ENCODE peak calls at places on chromosomes 6 and 20, in four cellular contexts. One of them, this sample, is unnamed.

GRCh38 chr20:5191829-5192569 is 65.2 kb downstream of the CDS2 start:
- DNase-seq in CD4-positive, alpha-beta memory T cell: peak; percentile 61
- DNase-seq in Peyer's patch: no peak
- DNase-seq in CD8-positive, alpha-beta memory T cell: no peak
- DNase-seq in this sample: peak; percentile 78

GRCh38 chr6:34301408-34301807 is 52.6 kb upstream of the SMIM29 start:
- DNase-seq in CD4-positive, alpha-beta memory T cell: no peak
- DNase-seq in Peyer's patch: no peak
- DNase-seq in CD8-positive, alpha-beta memory T cell: no peak
- DNase-seq in this sample: no peak

GRCh38 chr6:41028618-41029486 is 10.2 kb downstream of the UNC5CL start:
- DNase-seq in CD4-positive, alpha-beta memory T cell: no peak
- DNase-seq in Peyer's patch: no peak
- DNase-seq in CD8-positive, alpha-beta memory T cell: no peak
- DNase-seq in this sample: no peak

GRCh38 chr6:161111256-161111655 is 119.7 kb downstream of the MAP3K4 start:
- DNase-seq in CD4-positive, alpha-beta memory T cell: peak; percentile 50
- DNase-seq in Peyer's patch: no peak
- DNase-seq in CD8-positive, alpha-beta memory T cell: no peak
- DNase-seq in this sample: no peak

GRCh38 chr20:44215125-44215524 is 4.6 kb upstream of the OSER1 start:
- DNase-seq in CD4-positive, alpha-beta memory T cell: peak; percentile 73
- DNase-seq in Peyer's patch: peak; percentile 68
- DNase-seq in CD8-positive, alpha-beta memory T cell: peak; percentile 57
- DNase-seq in this sample: peak; percentile 44

GRCh38 chr6:130018292-130018829 is at the start of gene L3MBTL3:
- DNase-seq in CD4-positive, alpha-beta memory T cell: peak; percentile 87
- DNase-seq in Peyer's patch: peak; percentile 79
- DNase-seq in CD8-positive, alpha-beta memory T cell: peak; percentile 77
- DNase-seq in this sample: peak; percentile 70

GRCh38 chr6:104462811-104463599 is 396.7 kb downstream of the HACE1 start:
- DNase-seq in CD4-positive, alpha-beta memory T cell: no peak
- DNase-seq in Peyer's patch: no peak
- DNase-seq in CD8-positive, alpha-beta memory T cell: no peak
- DNase-seq in this sample: no peak

GRCh38 chr6:25482996-25483395 is 169.0 kb upstream of the SCGN start:
- DNase-seq in CD4-positive, alpha-beta memory T cell: no peak
- DNase-seq in Peyer's patch: no peak
- DNase-seq in CD8-positive, alpha-beta memory T cell: no peak
- DNase-seq in this sample: no peak

GRCh38 chr6:53659458-53659857 is 6.1 kb downstream of the KLHL31 start:
- DNase-seq in CD4-positive, alpha-beta memory T cell: no peak
- DNase-seq in Peyer's patch: no peak
- DNase-seq in CD8-positive, alpha-beta memory T cell: no peak
- DNase-seq in this sample: peak; percentile 49

GRCh38 chr6:101761124-101761601 is 367.7 kb downstream of the GRIK2 start:
- DNase-seq in CD4-positive, alpha-beta memory T cell: no peak
- DNase-seq in Peyer's patch: no peak
- DNase-seq in CD8-positive, alpha-beta memory T cell: no peak
- DNase-seq in this sample: peak; percentile 64

GRCh38 chr6:164207024-164207423 is 792.5 kb downstream of the QKI start:
- DNase-seq in CD4-positive, alpha-beta memory T cell: no peak
- DNase-seq in Peyer's patch: no peak
- DNase-seq in CD8-positive, alpha-beta memory T cell: no peak
- DNase-seq in this sample: no peak

GRCh38 chr6:148383658-148384417 is 41.2 kb downstream of the SASH1 start:
- DNase-seq in CD4-positive, alpha-beta memory T cell: no peak
- DNase-seq in Peyer's patch: no peak
- DNase-seq in CD8-positive, alpha-beta memory T cell: no peak
- DNase-seq in this sample: no peak

GRCh38 chr6:162389353-162390085 is 338.0 kb downstream of the PRKN start:
- DNase-seq in CD4-positive, alpha-beta memory T cell: no peak
- DNase-seq in Peyer's patch: no peak
- DNase-seq in CD8-positive, alpha-beta memory T cell: no peak
- DNase-seq in this sample: no peak

GRCh38 chr20:57205625-57206219 is 60.7 kb downstream of the BMP7 start:
- DNase-seq in CD4-positive, alpha-beta memory T cell: no peak
- DNase-seq in Peyer's patch: no peak
- DNase-seq in CD8-positive, alpha-beta memory T cell: no peak
- DNase-seq in this sample: peak; percentile 78

GRCh38 chr20:31573555-31574295 is 31.4 kb upstream of the ID1 start:
- DNase-seq in CD4-positive, alpha-beta memory T cell: no peak
- DNase-seq in Peyer's patch: peak; percentile 51
- DNase-seq in CD8-positive, alpha-beta memory T cell: no peak
- DNase-seq in this sample: no peak

GRCh38 chr6:163427498-163428254 is 13.2 kb downstream of the QKI start:
- DNase-seq in CD4-positive, alpha-beta memory T cell: peak; percentile 21
- DNase-seq in Peyer's patch: no peak
- DNase-seq in CD8-positive, alpha-beta memory T cell: no peak
- DNase-seq in this sample: peak; percentile 62

GRCh38 chr6:31586596-31586995 is 519 bp downstream of the LST1 start:
- DNase-seq in CD4-positive, alpha-beta memory T cell: peak; percentile 50
- DNase-seq in Peyer's patch: no peak
- DNase-seq in CD8-positive, alpha-beta memory T cell: peak; percentile 33
- DNase-seq in this sample: no peak

GRCh38 chr20:33561981-33562601 is 72.2 kb downstream of the CBFA2T2 start:
- DNase-seq in CD4-positive, alpha-beta memory T cell: no peak
- DNase-seq in Peyer's patch: peak; percentile 61
- DNase-seq in CD8-positive, alpha-beta memory T cell: no peak
- DNase-seq in this sample: peak; percentile 83

GRCh38 chr20:38610521-38610920 is 8.9 kb downstream of the ARHGAP40 start:
- DNase-seq in CD4-positive, alpha-beta memory T cell: no peak
- DNase-seq in Peyer's patch: no peak
- DNase-seq in CD8-positive, alpha-beta memory T cell: no peak
- DNase-seq in this sample: peak; percentile 81

GRCh38 chr6:100134703-100135102 is 140.7 kb upstream of the MCHR2 start:
- DNase-seq in CD4-positive, alpha-beta memory T cell: no peak
- DNase-seq in Peyer's patch: no peak
- DNase-seq in CD8-positive, alpha-beta memory T cell: no peak
- DNase-seq in this sample: peak; percentile 13

GRCh38 chr20:63057133-63058117 is 50.7 kb upstream of the BHLHE23 start:
- DNase-seq in CD4-positive, alpha-beta memory T cell: no peak
- DNase-seq in Peyer's patch: no peak
- DNase-seq in CD8-positive, alpha-beta memory T cell: no peak
- DNase-seq in this sample: peak; percentile 48

GRCh38 chr6:116535109-116535508 is 10.4 kb downstream of the TRAPPC3L start:
- DNase-seq in CD4-positive, alpha-beta memory T cell: no peak
- DNase-seq in Peyer's patch: no peak
- DNase-seq in CD8-positive, alpha-beta memory T cell: no peak
- DNase-seq in this sample: no peak

GRCh38 chr20:24160563-24161355 is 172.2 kb upstream of the GGTLC1 start:
- DNase-seq in CD4-positive, alpha-beta memory T cell: no peak
- DNase-seq in Peyer's patch: no peak
- DNase-seq in CD8-positive, alpha-beta memory T cell: no peak
- DNase-seq in this sample: no peak

GRCh38 chr6:71473908-71474307 is 185.3 kb downstream of the OGFRL1 start:
- DNase-seq in CD4-positive, alpha-beta memory T cell: no peak
- DNase-seq in Peyer's patch: no peak
- DNase-seq in CD8-positive, alpha-beta memory T cell: no peak
- DNase-seq in this sample: peak; percentile 74

GRCh38 chr6:26156850-26157149 is 69.6 kb downstream of the HFE start:
- DNase-seq in CD4-positive, alpha-beta memory T cell: no peak
- DNase-seq in Peyer's patch: no peak
- DNase-seq in CD8-positive, alpha-beta memory T cell: no peak
- DNase-seq in this sample: no peak

GRCh38 chr6:169250660-169251059 is 3.0 kb downstream of the THBS2 start:
- DNase-seq in CD4-positive, alpha-beta memory T cell: no peak
- DNase-seq in Peyer's patch: peak; percentile 41
- DNase-seq in CD8-positive, alpha-beta memory T cell: no peak
- DNase-seq in this sample: peak; percentile 90

GRCh38 chr20:59821788-59822187 is 111.6 kb downstream of the SYCP2 start:
- DNase-seq in CD4-positive, alpha-beta memory T cell: no peak
- DNase-seq in Peyer's patch: no peak
- DNase-seq in CD8-positive, alpha-beta memory T cell: no peak
- DNase-seq in this sample: no peak

GRCh38 chr6:52420668-52421358 is 671 bp downstream of the EFHC1 start:
- DNase-seq in CD4-positive, alpha-beta memory T cell: no peak
- DNase-seq in Peyer's patch: no peak
- DNase-seq in CD8-positive, alpha-beta memory T cell: no peak
- DNase-seq in this sample: peak; percentile 29

GRCh38 chr20:44832724-44833123 is 22.4 kb upstream of the RIMS4 start:
- DNase-seq in CD4-positive, alpha-beta memory T cell: no peak
- DNase-seq in Peyer's patch: no peak
- DNase-seq in CD8-positive, alpha-beta memory T cell: no peak
- DNase-seq in this sample: peak; percentile 30

GRCh38 chr6:7058250-7058923 is 49.4 kb upstream of the RREB1 start:
- DNase-seq in CD4-positive, alpha-beta memory T cell: no peak
- DNase-seq in Peyer's patch: no peak
- DNase-seq in CD8-positive, alpha-beta memory T cell: no peak
- DNase-seq in this sample: peak; percentile 99

GRCh38 chr6:132790450-132790849 is 8.0 kb downstream of the SLC18B1 start:
- DNase-seq in CD4-positive, alpha-beta memory T cell: no peak
- DNase-seq in Peyer's patch: no peak
- DNase-seq in CD8-positive, alpha-beta memory T cell: no peak
- DNase-seq in this sample: no peak

GRCh38 chr20:47318596-47319516 is 37.6 kb downstream of the ZMYND8 start:
- DNase-seq in CD4-positive, alpha-beta memory T cell: no peak
- DNase-seq in Peyer's patch: peak; percentile 85
- DNase-seq in CD8-positive, alpha-beta memory T cell: no peak
- DNase-seq in this sample: no peak

GRCh38 chr6:63319911-63320310 is at the start of gene LGSN:
- DNase-seq in CD4-positive, alpha-beta memory T cell: no peak
- DNase-seq in Peyer's patch: no peak
- DNase-seq in CD8-positive, alpha-beta memory T cell: no peak
- DNase-seq in this sample: no peak

GRCh38 chr6:129890164-129890563 is 29.0 kb upstream of the TMEM244 start:
- DNase-seq in CD4-positive, alpha-beta memory T cell: no peak
- DNase-seq in Peyer's patch: no peak
- DNase-seq in CD8-positive, alpha-beta memory T cell: no peak
- DNase-seq in this sample: peak; percentile 97

GRCh38 chr6:149454405-149454848 is 30.4 kb downstream of the ZC3H12D start:
- DNase-seq in CD4-positive, alpha-beta memory T cell: no peak
- DNase-seq in Peyer's patch: peak; percentile 80
- DNase-seq in CD8-positive, alpha-beta memory T cell: no peak
- DNase-seq in this sample: no peak
- H3K4me1 ChIP-seq in CD4-positive, alpha-beta memory T cell: no peaks in the 10 kb centered on the region
- H3K4me1 ChIP-seq in Peyer's patch: peaks cover 9% of the 10 kb centered on the region
- H3K4me1 ChIP-seq in CD8-positive, alpha-beta memory T cell: no peaks in the 10 kb centered on the region
- H3K4me1 ChIP-seq in this sample: no peaks in the 10 kb centered on the region

GRCh38 chr6:119895626-119896025 is 546.1 kb upstream of the MAN1A1 start:
- DNase-seq in CD4-positive, alpha-beta memory T cell: no peak
- DNase-seq in Peyer's patch: no peak
- DNase-seq in CD8-positive, alpha-beta memory T cell: no peak
- DNase-seq in this sample: peak; percentile 30
- H3K4me1 ChIP-seq in CD4-positive, alpha-beta memory T cell: no peaks in the 10 kb centered on the region
- H3K4me1 ChIP-seq in Peyer's patch: no peaks in the 10 kb centered on the region
- H3K4me1 ChIP-seq in CD8-positive, alpha-beta memory T cell: no peaks in the 10 kb centered on the region
- H3K4me1 ChIP-seq in this sample: no peaks in the 10 kb centered on the region

GRCh38 chr6:111480988-111481830 is 1.8 kb downstream of the REV3L start:
- DNase-seq in CD4-positive, alpha-beta memory T cell: no peak
- DNase-seq in Peyer's patch: no peak
- DNase-seq in CD8-positive, alpha-beta memory T cell: no peak
- DNase-seq in this sample: no peak
- H3K4me1 ChIP-seq in CD4-positive, alpha-beta memory T cell: peaks cover 48% of the 10 kb centered on the region
- H3K4me1 ChIP-seq in Peyer's patch: peaks cover 6% of the 10 kb centered on the region
- H3K4me1 ChIP-seq in CD8-positive, alpha-beta memory T cell: peaks cover 22% of the 10 kb centered on the region
- H3K4me1 ChIP-seq in this sample: peaks cover 33% of the 10 kb centered on the region

DNA sequence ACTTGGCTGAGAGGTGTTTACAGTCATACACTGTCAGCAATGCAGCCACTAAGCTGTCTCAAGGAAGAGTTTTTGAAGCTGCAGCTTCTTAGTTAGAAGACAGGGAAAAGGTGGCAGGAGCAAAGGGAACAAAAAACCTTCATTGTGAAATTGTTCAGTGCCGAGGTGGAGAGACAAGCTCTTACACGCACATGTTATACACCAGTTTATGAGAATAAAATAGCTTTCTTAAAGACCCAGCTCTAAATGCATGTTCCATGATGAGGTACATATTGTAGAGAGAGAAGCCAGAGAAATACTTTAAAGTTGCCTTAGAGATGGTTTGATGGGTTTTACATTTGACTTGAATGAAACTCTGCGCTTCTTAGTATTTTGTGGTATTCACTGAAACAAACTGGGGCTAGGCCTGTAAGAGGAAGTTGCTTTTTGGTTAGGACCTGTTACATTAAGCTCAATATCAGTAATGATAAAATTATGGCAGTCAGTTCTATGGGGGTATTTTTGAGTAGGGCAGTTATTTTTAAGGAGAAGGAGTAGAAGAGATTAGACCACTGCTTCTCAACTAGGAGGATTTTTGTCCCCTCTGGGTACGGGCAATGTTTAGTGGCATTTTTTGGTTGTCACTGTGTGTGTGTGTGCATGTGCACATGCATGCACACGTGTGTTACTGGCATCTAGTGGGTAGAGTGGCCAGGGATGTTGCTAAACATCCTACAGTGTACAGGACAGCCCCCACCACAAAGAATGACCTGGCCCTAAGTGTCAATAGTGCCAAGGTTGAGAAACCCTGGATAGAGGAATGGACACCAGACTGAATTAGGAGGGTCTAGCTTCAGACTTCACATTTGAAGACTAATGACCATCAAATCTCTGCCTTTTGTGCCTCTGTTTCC is 9.8 kb downstream of the NEDD9 start:
- DNase-seq in CD4-positive, alpha-beta memory T cell: no peak
- DNase-seq in Peyer's patch: no peak
- DNase-seq in CD8-positive, alpha-beta memory T cell: no peak
- DNase-seq in this sample: no peak
- H3K4me1 ChIP-seq in CD4-positive, alpha-beta memory T cell: peaks cover 56% of the 10 kb centered on the region
- H3K4me1 ChIP-seq in Peyer's patch: no peaks in the 10 kb centered on the region
- H3K4me1 ChIP-seq in CD8-positive, alpha-beta memory T cell: peaks cover 33% of the 10 kb centered on the region
- H3K4me1 ChIP-seq in this sample: peaks cover 27% of the 10 kb centered on the region

GRCh38 chr20:17679786-17680127 is 2.3 kb downstream of the RRBP1 start:
- DNase-seq in CD4-positive, alpha-beta memory T cell: no peak
- DNase-seq in Peyer's patch: no peak
- DNase-seq in CD8-positive, alpha-beta memory T cell: no peak
- DNase-seq in this sample: no peak

GRCh38 chr20:17676378-17676759 is 5.7 kb downstream of the RRBP1 start:
- DNase-seq in CD4-positive, alpha-beta memory T cell: no peak
- DNase-seq in Peyer's patch: no peak
- DNase-seq in CD8-positive, alpha-beta memory T cell: no peak
- DNase-seq in this sample: no peak

GRCh38 chr20:17678886-17679285 is 3.2 kb downstream of the RRBP1 start:
- DNase-seq in CD4-positive, alpha-beta memory T cell: no peak
- DNase-seq in Peyer's patch: no peak
- DNase-seq in CD8-positive, alpha-beta memory T cell: no peak
- DNase-seq in this sample: no peak

GRCh38 chr20:17676942-17677341 is 5.1 kb downstream of the RRBP1 start:
- DNase-seq in CD4-positive, alpha-beta memory T cell: no peak
- DNase-seq in Peyer's patch: no peak
- DNase-seq in CD8-positive, alpha-beta memory T cell: no peak
- DNase-seq in this sample: no peak

GRCh38 chr20:17678295-17678694 is 3.7 kb downstream of the RRBP1 start:
- DNase-seq in CD4-positive, alpha-beta memory T cell: no peak
- DNase-seq in Peyer's patch: no peak
- DNase-seq in CD8-positive, alpha-beta memory T cell: no peak
- DNase-seq in this sample: no peak
- H3K4me1 ChIP-seq in CD4-positive, alpha-beta memory T cell: peaks cover 21% of the 10 kb centered on the region
- H3K4me1 ChIP-seq in Peyer's patch: no peaks in the 10 kb centered on the region
- H3K4me1 ChIP-seq in CD8-positive, alpha-beta memory T cell: peaks cover 13% of the 10 kb centered on the region
- H3K4me1 ChIP-seq in this sample: peaks cover 6% of the 10 kb centered on the region

This sample was measured in foreskin keratinocyte.